ENCODE peak calls at places on chromosome 13, in five cellular contexts. One of them, this sample, is unnamed.

GRCh38 chr13:110343241-110343865 is 36.3 kb downstream of the COL4A2 start:
- DNase-seq in GM23248: no peak
- DNase-seq in K562: no peak
- DNase-seq in fibroblast of lung: peak
- DNase-seq in PC-3: peak
- DNase-seq in this sample: no peak

GRCh38 chr13:74258951-74259350 is 124.7 kb upstream of the KLF12 start:
- DNase-seq in fibroblast of lung: no peak
- DNase-seq in GM23248: no peak
- DNase-seq in K562: no peak
- DNase-seq in PC-3: no peak
- DNase-seq in this sample: no peak

GRCh38 chr13:110305949-110306339 is 1.0 kb downstream of the COL4A1 start:
- DNase-seq in fibroblast of lung: peak
- DNase-seq in GM23248: peak
- DNase-seq in K562: no peak
- DNase-seq in PC-3: peak
- DNase-seq in this sample: no peak

GRCh38 chr13:80923907-80924306 is 583.0 kb upstream of the SPRY2 start:
- DNase-seq in K562: no peak
- DNase-seq in GM23248: no peak
- DNase-seq in fibroblast of lung: no peak
- DNase-seq in PC-3: no peak
- DNase-seq in this sample: peak

GRCh38 chr13:52033039-52033438 is 8.5 kb downstream of the UTP14C start:
- DNase-seq in PC-3: no peak
- DNase-seq in K562: no peak
- DNase-seq in fibroblast of lung: no peak
- DNase-seq in GM23248: no peak
- DNase-seq in this sample: no peak

GRCh38 chr13:75635101-75635620 is 969 bp upstream of the LMO7 start:
- DNase-seq in PC-3: no peak
- DNase-seq in fibroblast of lung: peak
- DNase-seq in GM23248: peak
- DNase-seq in K562: no peak
- DNase-seq in this sample: no peak

GRCh38 chr13:86188170-86188569 is 389.0 kb upstream of the SLITRK6 start:
- DNase-seq in fibroblast of lung: no peak
- DNase-seq in GM23248: no peak
- DNase-seq in K562: no peak
- DNase-seq in PC-3: no peak
- DNase-seq in this sample: no peak

GRCh38 chr13:51532736-51533197 is 51.5 kb upstream of the WDFY2 start:
- DNase-seq in K562: no peak
- DNase-seq in fibroblast of lung: no peak
- DNase-seq in GM23248: no peak
- DNase-seq in PC-3: no peak
- DNase-seq in this sample: no peak

GRCh38 chr13:73412933-73413332 is 354.1 kb downstream of the KLF5 start:
- DNase-seq in PC-3: peak
- DNase-seq in GM23248: no peak
- DNase-seq in K562: no peak
- DNase-seq in fibroblast of lung: no peak
- DNase-seq in this sample: no peak

GRCh38 chr13:78137404-78138142 is 218.9 kb upstream of the EDNRB start:
- DNase-seq in PC-3: peak
- DNase-seq in K562: peak
- DNase-seq in GM23248: peak
- DNase-seq in fibroblast of lung: peak
- DNase-seq in this sample: peak

GRCh38 chr13:94433055-94433947 is 46.2 kb downstream of the DCT start:
- DNase-seq in fibroblast of lung: no peak
- DNase-seq in PC-3: no peak
- DNase-seq in GM23248: no peak
- DNase-seq in K562: peak
- DNase-seq in this sample: peak

GRCh38 chr13:52652980-52653303 is 306 bp downstream of the SUGT1 start:
- DNase-seq in K562: peak
- DNase-seq in PC-3: no peak
- DNase-seq in fibroblast of lung: no peak
- DNase-seq in GM23248: no peak
- DNase-seq in this sample: no peak

GRCh38 chr13:81395368-81395767 is 1054.4 kb upstream of the SPRY2 start:
- DNase-seq in GM23248: no peak
- DNase-seq in PC-3: no peak
- DNase-seq in fibroblast of lung: no peak
- DNase-seq in K562: peak
- DNase-seq in this sample: peak

GRCh38 chr13:94612050-94612449 is 10.4 kb downstream of the GPR180 start:
- DNase-seq in GM23248: no peak
- DNase-seq in K562: no peak
- DNase-seq in PC-3: no peak
- DNase-seq in fibroblast of lung: no peak
- DNase-seq in this sample: no peak

GRCh38 chr13:45658586-45659235 is 43.2 kb upstream of the ERICH6B start:
- DNase-seq in GM23248: peak
- DNase-seq in fibroblast of lung: peak
- DNase-seq in PC-3: peak
- DNase-seq in K562: no peak
- DNase-seq in this sample: no peak

GRCh38 chr13:45446181-45446580 is 18.6 kb upstream of the COG3 start:
- DNase-seq in fibroblast of lung: peak
- DNase-seq in GM23248: peak
- DNase-seq in K562: no peak
- DNase-seq in PC-3: no peak
- DNase-seq in this sample: no peak

GRCh38 chr13:105627270-105627669 is 908.2 kb downstream of the EFNB2 start:
- DNase-seq in PC-3: peak
- DNase-seq in K562: no peak
- DNase-seq in GM23248: no peak
- DNase-seq in fibroblast of lung: peak
- DNase-seq in this sample: no peak

GRCh38 chr13:47044842-47045241 is 148.0 kb upstream of the HTR2A start:
- DNase-seq in K562: no peak
- DNase-seq in GM23248: no peak
- DNase-seq in PC-3: no peak
- DNase-seq in fibroblast of lung: no peak
- DNase-seq in this sample: no peak

GRCh38 chr13:25179011-25179410 is 6.9 kb upstream of the AMER2 start:
- DNase-seq in fibroblast of lung: no peak
- DNase-seq in GM23248: no peak
- DNase-seq in K562: no peak
- DNase-seq in PC-3: no peak
- DNase-seq in this sample: no peak

GRCh38 chr13:102930566-102930965 is 84.7 kb downstream of the ERCC5 start:
- DNase-seq in GM23248: no peak
- DNase-seq in fibroblast of lung: no peak
- DNase-seq in K562: no peak
- DNase-seq in PC-3: no peak
- DNase-seq in this sample: no peak

GRCh38 chr13:102933076-102933922 is 87.5 kb downstream of the ERCC5 start:
- DNase-seq in fibroblast of lung: no peak
- DNase-seq in GM23248: no peak
- DNase-seq in K562: no peak
- DNase-seq in PC-3: no peak
- DNase-seq in this sample: no peak

GRCh38 chr13:102940770-102941169 is 94.9 kb downstream of the ERCC5 start:
- DNase-seq in GM23248: no peak
- DNase-seq in PC-3: no peak
- DNase-seq in K562: no peak
- DNase-seq in fibroblast of lung: no peak
- DNase-seq in this sample: no peak

GRCh38 chr13:102940143-102940542 is 94.3 kb downstream of the ERCC5 start:
- DNase-seq in K562: no peak
- DNase-seq in GM23248: no peak
- DNase-seq in PC-3: no peak
- DNase-seq in fibroblast of lung: no peak
- DNase-seq in this sample: no peak

GRCh38 chr13:102935896-102936321 is 90.1 kb downstream of the ERCC5 start:
- DNase-seq in GM23248: no peak
- DNase-seq in K562: no peak
- DNase-seq in PC-3: no peak
- DNase-seq in fibroblast of lung: no peak
- DNase-seq in this sample: peak
- H3K4me2 ChIP-seq in GM23248: no peak
- H3K4me2 ChIP-seq in K562: no peak
- H3K4me2 ChIP-seq in PC-3: no peak
- H3K4me2 ChIP-seq in fibroblast of lung: no peak
- H3K4me2 ChIP-seq in this sample: peak

GRCh38 chr13:99374994-99375805 is 68.0 kb upstream of the GPR183 start:
- DNase-seq in PC-3: no peak
- DNase-seq in K562: no peak
- DNase-seq in fibroblast of lung: no peak
- DNase-seq in GM23248: no peak
- DNase-seq in this sample: no peak

GRCh38 chr13:99375806-99376080 is 68.5 kb upstream of the GPR183 start:
- DNase-seq in K562: no peak
- DNase-seq in fibroblast of lung: no peak
- DNase-seq in PC-3: no peak
- DNase-seq in GM23248: no peak
- DNase-seq in this sample: no peak

GRCh38 chr13:99373436-99373835 is 66.2 kb upstream of the GPR183 start:
- DNase-seq in K562: no peak
- DNase-seq in fibroblast of lung: no peak
- DNase-seq in PC-3: no peak
- DNase-seq in GM23248: no peak
- DNase-seq in this sample: no peak

GRCh38 chr13:99376132-99376531 is 68.9 kb upstream of the GPR183 start:
- DNase-seq in K562: no peak
- DNase-seq in fibroblast of lung: no peak
- DNase-seq in PC-3: no peak
- DNase-seq in GM23248: no peak
- DNase-seq in this sample: no peak

DNA sequence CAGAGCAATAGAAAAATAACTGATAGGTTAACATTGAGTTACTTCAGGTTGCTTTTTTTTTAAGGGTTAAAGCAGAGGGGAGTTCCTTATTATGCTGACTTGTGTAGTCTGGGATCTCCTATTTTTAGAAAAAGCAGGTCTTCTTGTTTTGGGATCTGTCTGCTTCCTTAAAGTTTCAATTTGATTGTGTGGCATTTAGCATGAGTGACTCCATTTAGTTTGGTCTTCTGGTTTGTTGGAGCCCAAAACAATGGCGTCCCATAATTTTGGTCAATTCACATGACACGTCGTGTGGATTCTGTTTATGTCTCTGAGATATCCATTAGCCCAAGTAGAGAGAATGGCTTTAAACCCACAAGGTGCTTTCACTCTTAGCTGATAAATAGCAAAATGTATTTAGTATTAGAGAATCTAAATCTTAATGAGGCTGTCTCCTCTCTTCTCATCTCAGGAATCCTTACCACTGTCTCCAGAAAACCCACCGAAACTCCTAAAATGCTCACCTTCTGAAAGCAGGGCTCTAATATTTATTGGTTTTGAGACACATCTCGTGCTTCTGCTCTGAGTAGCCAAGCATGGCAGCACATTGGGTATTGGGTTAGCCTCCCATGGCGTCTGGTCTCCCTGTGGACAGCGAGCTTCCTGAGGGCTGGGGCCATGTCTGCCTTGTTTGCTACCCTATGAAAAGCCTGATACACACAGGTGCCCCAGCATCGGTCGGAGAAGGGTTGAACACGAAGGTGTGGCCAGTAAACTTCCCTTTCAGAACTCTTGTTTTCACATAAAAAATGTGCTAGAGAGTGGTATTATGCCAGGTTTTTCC is 67.2 kb upstream of the GPR183 start:
- DNase-seq in K562: no peak
- DNase-seq in fibroblast of lung: no peak
- DNase-seq in GM23248: no peak
- DNase-seq in PC-3: no peak
- DNase-seq in this sample: no peak
- TF ChIP-seq EZH2 in K562: no peak
- TF ChIP-seq EZH2 in fibroblast of lung: no peak
- TF ChIP-seq EZH2 in GM23248: no peak
- TF ChIP-seq EZH2 in PC-3: no peak
- TF ChIP-seq EZH2 in this sample: no peak

GRCh38 chr13:20150561-20150960 is 10.3 kb downstream of the GJA3 start:
- DNase-seq in GM23248: no peak
- DNase-seq in K562: no peak
- DNase-seq in PC-3: no peak
- DNase-seq in fibroblast of lung: no peak
- DNase-seq in this sample: no peak
- H3K27ac ChIP-seq in GM23248: no peak
- H3K27ac ChIP-seq in K562: no peak
- H3K27ac ChIP-seq in PC-3: no peak
- H3K27ac ChIP-seq in fibroblast of lung: no peak
- H3K27ac ChIP-seq in this sample: no peak

GRCh38 chr13:29801102-29801501 is 49.3 kb downstream of the UBL3 start:
- DNase-seq in fibroblast of lung: no peak
- DNase-seq in PC-3: no peak
- DNase-seq in GM23248: no peak
- DNase-seq in K562: no peak
- DNase-seq in this sample: no peak
- H3K4me2 ChIP-seq in fibroblast of lung: no peak
- H3K4me2 ChIP-seq in PC-3: no peak
- H3K4me2 ChIP-seq in GM23248: no peak
- H3K4me2 ChIP-seq in K562: no peak
- H3K4me2 ChIP-seq in this sample: peak

GRCh38 chr13:36801035-36801434 is 18.0 kb upstream of the RFXAP start:
- DNase-seq in K562: no peak
- DNase-seq in GM23248: no peak
- DNase-seq in PC-3: peak
- DNase-seq in fibroblast of lung: no peak
- DNase-seq in this sample: no peak
- TF ChIP-seq EZH2 in K562: no peak
- TF ChIP-seq EZH2 in GM23248: no peak
- TF ChIP-seq EZH2 in PC-3: no peak
- TF ChIP-seq EZH2 in fibroblast of lung: no peak
- TF ChIP-seq EZH2 in this sample: no peak

DNA sequence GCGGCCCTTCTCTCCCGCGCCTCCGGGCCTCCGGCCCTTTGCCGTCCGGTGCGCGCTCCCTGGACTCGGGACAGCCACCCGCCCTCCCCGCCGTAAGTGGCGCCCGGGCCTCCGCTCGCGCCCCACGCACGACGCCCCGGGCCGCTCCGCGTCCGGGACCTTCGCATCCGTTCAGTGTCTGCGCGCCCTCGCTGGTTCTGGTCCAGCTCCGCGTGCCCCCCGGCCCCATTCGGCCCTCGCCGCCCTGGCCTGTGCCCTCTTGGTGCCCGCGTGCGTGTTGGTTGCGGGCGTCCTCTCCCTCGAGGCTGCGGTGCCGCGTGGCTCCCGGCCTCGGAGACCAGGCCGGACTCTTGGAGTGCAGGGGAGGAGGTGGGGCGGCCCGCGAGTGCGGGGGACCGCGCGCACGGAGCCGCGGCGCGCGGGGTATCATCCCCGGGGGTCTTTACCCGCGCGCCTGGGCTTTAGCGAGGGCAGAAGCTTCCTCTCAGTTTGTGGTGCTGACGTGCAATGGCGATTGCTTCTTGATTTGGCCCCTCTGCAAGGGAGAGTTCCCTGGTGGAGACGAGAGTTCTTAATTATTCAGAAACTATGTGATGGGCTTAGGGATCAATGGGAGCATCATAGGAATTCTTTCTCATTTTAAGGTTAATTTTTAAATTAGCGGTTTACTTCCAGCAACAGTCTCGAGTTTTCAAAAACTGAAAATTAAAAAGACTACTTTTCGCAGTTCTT is 757 bp downstream of the WASF3 start:
- DNase-seq in PC-3: no peak
- DNase-seq in K562: no peak
- DNase-seq in GM23248: peak
- DNase-seq in fibroblast of lung: peak
- DNase-seq in this sample: peak
- H3K27ac ChIP-seq in PC-3: no peak
- H3K27ac ChIP-seq in K562: no peak
- H3K27ac ChIP-seq in GM23248: peak
- H3K27ac ChIP-seq in fibroblast of lung: peak
- H3K27ac ChIP-seq in this sample: peak

GRCh38 chr13:97212540-97213146 is 9.5 kb upstream of the MBNL2 start:
- DNase-seq in K562: no peak
- DNase-seq in fibroblast of lung: no peak
- DNase-seq in PC-3: peak
- DNase-seq in GM23248: peak
- DNase-seq in this sample: no peak
- H3K4me2 ChIP-seq in K562: no peak
- H3K4me2 ChIP-seq in fibroblast of lung: no peak
- H3K4me2 ChIP-seq in PC-3: no peak
- H3K4me2 ChIP-seq in GM23248: no peak
- H3K4me2 ChIP-seq in this sample: no peak

This sample was measured in neural progenitor cell.